ENCODE peak calls at places on chromosomes 7 and 10, in eight cellular contexts. E, G, X, T, M, O, I and C are unnamed samples.

GRCh38 chr10:68212721-68213352 is 19.1 kb downstream of the ATOH7 start:
- DNase-seq in I (peak), M (no peak), O (peak), X (peak), E (no peak), T (no peak), G (peak), C (no peak)

GRCh38 chr10:100969175-100970075 is at the start of gene SEMA4G:
- DNase-seq in X (peak), O (no peak), I (peak), T (peak), E (peak), G (peak), M (peak), C (peak)

GRCh38 chr7:129771201-129771927 is 159.8 kb downstream of the NRF1 start:
- DNase-seq in O (no peak), E (no peak), G (no peak), M (no peak), X (no peak), T (no peak), I (no peak), C (no peak)

GRCh38 chr7:73647725-73648592 is 19.7 kb upstream of the VPS37D start:
- DNase-seq in O (no peak), I (no peak), T (no peak), E (no peak), M (peak), G (no peak), X (no peak), C (peak)

GRCh38 chr7:105787793-105788192 is 88.6 kb downstream of the ATXN7L1 start:
- DNase-seq in O (no peak), I (no peak), M (no peak), X (no peak), G (no peak), T (no peak), E (no peak), C (peak)

GRCh38 chr10:86876748-86877147 is 80.7 kb downstream of the MMRN2 start:
- DNase-seq in I (no peak), G (peak), E (no peak), X (peak), T (no peak), M (no peak), O (peak), C (no peak)

GRCh38 chr7:55206235-55207029 is 158.7 kb upstream of the LANCL2 start:
- DNase-seq in M (no peak), G (no peak), I (no peak), E (no peak), X (no peak), T (no peak), O (no peak), C (no peak)

GRCh38 chr7:9181356-9181755 is 747.9 kb downstream of the NXPH1 start:
- DNase-seq in O (no peak), X (no peak), G (no peak), E (no peak), I (no peak), M (no peak), T (no peak), C (no peak)

GRCh38 chr10:7485267-7485601 is 74.4 kb upstream of the SFMBT2 start:
- DNase-seq in X (no peak), T (no peak), O (no peak), I (no peak), M (no peak), G (no peak), E (no peak), C (no peak)

GRCh38 chr10:15787426-15787825 is 67.7 kb upstream of the ITGA8 start:
- DNase-seq in I (no peak), E (no peak), O (no peak), G (no peak), M (no peak), X (no peak), T (no peak), C (no peak)

GRCh38 chr7:55187701-55188491 is 169.1 kb downstream of the EGFR start:
- DNase-seq in X (no peak), O (no peak), E (no peak), G (peak), T (no peak), M (no peak), I (no peak), C (peak)

GRCh38 chr7:54529568-54529967 is 12.6 kb upstream of the VSTM2A start:
- DNase-seq in E (no peak), I (no peak), T (no peak), M (no peak), G (no peak), O (no peak), X (no peak), C (no peak)

GRCh38 chr10:1643911-1644810 is 93.2 kb downstream of the ADARB2 start:
- DNase-seq in O (no peak), E (no peak), T (no peak), X (no peak), I (no peak), M (no peak), G (no peak), C (no peak)

GRCh38 chr7:84412161-84412969 is 217.8 kb upstream of the SEMA3A start:
- DNase-seq in G (peak), I (no peak), E (no peak), X (peak), O (peak), T (no peak), M (peak), C (no peak)

GRCh38 chr7:7832518-7832917 is 114.1 kb upstream of the RPA3 start:
- DNase-seq in O (no peak), E (no peak), M (no peak), I (no peak), G (no peak), T (no peak), X (no peak), C (no peak)

GRCh38 chr7:7830122-7830878 is 111.9 kb upstream of the RPA3 start:
- DNase-seq in X (peak), M (no peak), T (no peak), I (no peak), E (no peak), G (no peak), O (peak), C (no peak)

GRCh38 chr7:7834761-7835160 is 116.4 kb upstream of the RPA3 start:
- DNase-seq in T (no peak), G (no peak), E (no peak), O (no peak), I (no peak), M (no peak), X (no peak), C (no peak)

DNA sequence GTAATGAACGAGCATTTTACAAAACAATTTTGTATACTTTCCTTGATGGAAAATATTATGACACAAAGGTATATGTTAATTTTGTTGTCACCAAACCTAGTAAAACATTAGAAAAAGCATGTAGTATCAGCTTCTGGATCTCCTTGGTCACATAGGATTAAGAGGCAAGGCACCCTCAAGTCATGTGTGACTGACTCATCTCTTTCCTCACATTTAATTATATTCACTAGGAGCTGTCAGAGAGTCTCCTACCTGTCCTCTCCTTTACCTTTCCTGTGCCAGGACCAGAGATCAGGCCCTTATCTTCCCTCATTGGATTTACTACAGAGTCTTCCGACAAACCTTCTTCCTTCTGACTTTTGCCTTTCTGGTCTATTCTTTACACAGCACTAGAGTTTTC is 111.3 kb upstream of the RPA3 start:
- DNase-seq in E (no peak), G (no peak), I (no peak), X (peak), T (no peak), M (no peak), O (peak), C (no peak)
- TF ChIP-seq CTCF in E (no peak), G (no peak), I (no peak), X (no peak), T (no peak), M (no peak), O (no peak), C (no peak)

DNA sequence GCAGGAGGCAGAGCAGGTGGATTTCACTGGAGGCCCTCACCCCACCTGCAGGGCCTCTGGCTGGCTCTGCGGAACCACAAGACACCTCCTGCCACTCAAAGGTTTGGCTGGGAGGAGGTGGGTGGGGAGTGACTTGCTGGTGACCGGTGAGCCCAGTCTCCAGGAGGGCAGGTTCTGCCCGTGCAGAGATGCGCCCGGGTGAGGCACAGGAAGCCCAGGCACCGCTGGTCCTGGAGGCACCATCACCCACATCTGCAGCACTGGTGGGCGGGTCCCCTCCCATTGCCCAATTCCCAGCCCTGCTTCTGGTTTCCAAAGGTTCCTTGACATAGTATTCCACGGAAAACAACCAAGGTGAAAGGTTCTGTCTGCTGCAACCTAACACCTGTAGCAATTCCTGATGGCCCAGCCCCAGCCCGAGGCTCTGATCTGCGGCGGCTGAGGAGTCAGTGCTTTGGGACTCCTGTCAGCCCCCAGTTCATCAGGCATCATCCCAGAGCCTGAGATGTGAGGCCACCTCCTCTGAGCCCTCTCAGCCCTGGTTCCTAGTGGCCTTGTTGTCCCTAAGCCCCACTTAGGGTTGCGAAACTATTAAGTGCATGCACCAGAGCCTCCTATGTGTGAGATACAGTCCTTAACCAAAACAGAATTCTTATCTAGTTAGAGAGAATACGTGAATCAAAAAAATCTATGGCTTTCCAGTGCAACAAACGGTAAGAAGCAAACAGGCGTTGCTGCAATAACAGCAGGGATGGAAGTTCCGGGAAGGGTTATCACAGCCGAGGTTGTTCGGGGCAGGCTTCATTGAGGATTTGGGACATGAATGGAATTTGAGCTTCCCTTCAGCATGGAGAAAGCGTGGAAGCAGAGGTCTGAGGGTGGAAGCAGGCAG is 64.6 kb downstream of the CALML3 start:
- DNase-seq in O (no peak), I (no peak), T (no peak), X (peak), M (no peak), G (no peak), E (no peak), C (no peak)
- TF ChIP-seq CTCF in O (no peak), I (no peak), T (no peak), X (no peak), M (no peak), G (no peak), E (no peak), C (no peak)

GRCh38 chr7:78226059-78226658 is 427.6 kb downstream of the PHTF2 start:
- DNase-seq in O (peak), I (no peak), T (no peak), M (peak), E (no peak), X (peak), G (peak), C (peak)
- TF ChIP-seq CTCF in O (peak), I (peak), T (peak), M (peak), E (peak), X (peak), G (peak), C (peak)

DNA sequence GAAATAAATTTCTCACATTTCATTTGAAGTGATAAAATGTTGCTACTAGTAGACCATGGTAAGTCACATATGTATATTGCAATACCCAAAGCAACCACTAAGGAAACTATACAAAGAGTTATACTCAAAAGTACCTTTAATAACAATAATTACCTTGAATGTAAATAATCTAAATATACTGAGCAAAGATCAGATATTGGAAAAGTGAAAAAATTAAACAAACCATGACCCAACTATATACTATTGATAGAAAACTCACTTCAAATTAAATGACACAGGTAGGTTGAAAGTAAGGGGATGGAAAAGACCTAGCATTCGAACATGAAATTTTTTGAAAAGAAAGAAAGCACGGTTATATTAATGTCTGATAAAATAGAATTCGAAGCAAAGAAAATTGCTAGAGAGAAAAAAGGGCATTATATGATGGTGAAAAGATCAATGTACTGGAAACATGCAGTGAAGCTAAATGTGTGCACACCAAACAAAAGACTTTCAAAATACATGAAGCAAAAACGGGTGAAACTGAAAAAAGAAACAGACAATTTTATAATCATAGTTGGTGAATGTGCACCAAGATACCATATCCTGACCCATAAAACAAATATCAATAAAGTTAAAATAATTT is 29.1 kb downstream of the TFPI2 start:
- DNase-seq in E (no peak), O (no peak), M (no peak), I (no peak), X (no peak), T (no peak), G (no peak), C (no peak)
- TF ChIP-seq CTCF in E (no peak), O (no peak), M (peak), I (no peak), X (peak), T (peak), G (peak), C (peak)

GRCh38 chr10:103710490-103710889 is 144.9 kb downstream of the SH3PXD2A start:
- DNase-seq in G (no peak), E (no peak), T (no peak), X (no peak), O (peak), M (no peak), I (no peak), C (no peak)

GRCh38 chr10:103709341-103709920 is 145.9 kb downstream of the SH3PXD2A start:
- DNase-seq in X (peak), O (peak), I (no peak), E (no peak), G (no peak), M (no peak), T (no peak), C (no peak)

GRCh38 chr10:103712898-103713498 is 142.4 kb downstream of the SH3PXD2A start:
- DNase-seq in O (peak), T (peak), X (peak), G (peak), E (peak), M (peak), I (peak), C (peak)

GRCh38 chr10:103712146-103712545 is 143.2 kb downstream of the SH3PXD2A start:
- DNase-seq in X (no peak), M (no peak), G (no peak), T (no peak), O (no peak), I (no peak), E (no peak), C (no peak)

DNA sequence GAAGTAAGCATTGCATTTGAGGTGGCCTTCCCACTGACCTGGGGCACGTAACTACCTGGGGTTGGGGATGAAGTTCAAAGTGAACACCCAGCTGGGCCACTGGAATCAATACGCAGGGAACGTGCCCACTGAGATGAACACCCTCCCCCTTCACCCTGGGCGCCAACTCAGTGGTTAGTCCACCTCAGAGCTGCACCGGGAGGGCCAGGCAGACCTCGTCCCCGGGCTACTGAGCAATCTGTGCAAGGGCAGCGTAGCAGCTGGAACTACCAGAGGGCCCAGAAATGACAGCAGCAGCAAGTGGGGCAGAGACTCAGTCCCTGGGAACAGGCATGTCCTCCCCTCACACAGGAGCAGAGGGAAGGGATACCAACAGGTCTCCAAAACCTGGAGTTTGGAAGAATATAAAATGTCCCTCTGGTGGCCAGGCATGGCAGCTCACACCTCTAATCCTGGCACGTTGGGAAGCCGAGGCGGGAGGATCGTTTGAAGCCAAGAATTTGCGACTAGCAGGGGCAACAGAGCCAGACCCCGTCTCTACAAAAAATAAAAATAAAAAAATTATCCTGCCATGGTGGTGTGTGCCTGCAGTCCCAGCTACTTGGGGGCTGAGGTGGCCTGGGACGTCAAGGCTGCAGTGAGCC is 143.9 kb downstream of the SH3PXD2A start:
- DNase-seq in X (no peak), O (no peak), E (no peak), T (no peak), G (no peak), I (no peak), M (no peak), C (no peak)
- TF ChIP-seq CTCF in X (peak), O (no peak), E (peak), T (peak), G (peak), I (no peak), M (no peak), C (no peak)